ENCODE peak calls at places on chromosomes 4 and X, in six cellular contexts. One of them, this sample, is unnamed.

GRCh38 chr4:188722911-188723310 is 583.7 kb downstream of the TRIML1 start:
- DNase-seq in activated T-cell treated with anti-CD3 and anti-CD28 coated beads, Interleukin-2, amount 50 U/mL, for 24 hours: no peak
- DNase-seq in AG10803: peak
- DNase-seq in fibroblast of lung: no peak
- DNase-seq in stimulated activated CD4-positive, alpha-beta T cell treated with anti-CD3 and anti-CD28 coated beads, Interleukin-1b, Interleukin-23, amount 100 ng/mL, for 24 hours: no peak
- DNase-seq in HS-5: peak
- DNase-seq in this sample: no peak

GRCh38 chrX:12469296-12469695 is 321.9 kb upstream of the PRPS2 start:
- DNase-seq in activated T-cell treated with anti-CD3 and anti-CD28 coated beads, Interleukin-2, amount 50 U/mL, for 24 hours: no peak
- DNase-seq in stimulated activated CD4-positive, alpha-beta T cell treated with anti-CD3 and anti-CD28 coated beads, Interleukin-1b, Interleukin-23, amount 100 ng/mL, for 24 hours: no peak
- DNase-seq in fibroblast of lung: peak
- DNase-seq in HS-5: no peak
- DNase-seq in AG10803: no peak
- DNase-seq in this sample: no peak

GRCh38 chr4:38728651-38729141 is 54.1 kb downstream of the TLR10 start:
- DNase-seq in HS-5: no peak
- DNase-seq in fibroblast of lung: no peak
- DNase-seq in stimulated activated CD4-positive, alpha-beta T cell treated with anti-CD3 and anti-CD28 coated beads, Interleukin-1b, Interleukin-23, amount 100 ng/mL, for 24 hours: no peak
- DNase-seq in AG10803: no peak
- DNase-seq in activated T-cell treated with anti-CD3 and anti-CD28 coated beads, Interleukin-2, amount 50 U/mL, for 24 hours: no peak
- DNase-seq in this sample: no peak

GRCh38 chr4:8940792-8941491 is 69.3 kb upstream of the HMX1 start:
- DNase-seq in AG10803: no peak
- DNase-seq in stimulated activated CD4-positive, alpha-beta T cell treated with anti-CD3 and anti-CD28 coated beads, Interleukin-1b, Interleukin-23, amount 100 ng/mL, for 24 hours: no peak
- DNase-seq in activated T-cell treated with anti-CD3 and anti-CD28 coated beads, Interleukin-2, amount 50 U/mL, for 24 hours: no peak
- DNase-seq in HS-5: no peak
- DNase-seq in fibroblast of lung: no peak
- DNase-seq in this sample: no peak

GRCh38 chr4:88518911-88519310 is 4.7 kb downstream of the PYURF start:
- DNase-seq in activated T-cell treated with anti-CD3 and anti-CD28 coated beads, Interleukin-2, amount 50 U/mL, for 24 hours: no peak
- DNase-seq in HS-5: no peak
- DNase-seq in stimulated activated CD4-positive, alpha-beta T cell treated with anti-CD3 and anti-CD28 coated beads, Interleukin-1b, Interleukin-23, amount 100 ng/mL, for 24 hours: no peak
- DNase-seq in AG10803: no peak
- DNase-seq in fibroblast of lung: no peak
- DNase-seq in this sample: no peak

GRCh38 chr4:7391637-7392437 is 42.9 kb downstream of the PSAPL1 start:
- DNase-seq in AG10803: no peak
- DNase-seq in HS-5: no peak
- DNase-seq in activated T-cell treated with anti-CD3 and anti-CD28 coated beads, Interleukin-2, amount 50 U/mL, for 24 hours: peak
- DNase-seq in fibroblast of lung: no peak
- DNase-seq in stimulated activated CD4-positive, alpha-beta T cell treated with anti-CD3 and anti-CD28 coated beads, Interleukin-1b, Interleukin-23, amount 100 ng/mL, for 24 hours: no peak
- DNase-seq in this sample: peak

GRCh38 chrX:132948648-132949260 is 9.7 kb downstream of the HS6ST2 start:
- DNase-seq in fibroblast of lung: no peak
- DNase-seq in HS-5: no peak
- DNase-seq in AG10803: no peak
- DNase-seq in stimulated activated CD4-positive, alpha-beta T cell treated with anti-CD3 and anti-CD28 coated beads, Interleukin-1b, Interleukin-23, amount 100 ng/mL, for 24 hours: no peak
- DNase-seq in activated T-cell treated with anti-CD3 and anti-CD28 coated beads, Interleukin-2, amount 50 U/mL, for 24 hours: no peak
- DNase-seq in this sample: no peak

GRCh38 chr4:153684182-153685073 is at the start of gene TLR2:
- DNase-seq in AG10803: no peak
- DNase-seq in stimulated activated CD4-positive, alpha-beta T cell treated with anti-CD3 and anti-CD28 coated beads, Interleukin-1b, Interleukin-23, amount 100 ng/mL, for 24 hours: peak
- DNase-seq in fibroblast of lung: peak
- DNase-seq in HS-5: no peak
- DNase-seq in activated T-cell treated with anti-CD3 and anti-CD28 coated beads, Interleukin-2, amount 50 U/mL, for 24 hours: peak
- DNase-seq in this sample: peak

GRCh38 chrX:10055430-10055829 is 88.3 kb downstream of the CLDN34 start:
- DNase-seq in AG10803: no peak
- DNase-seq in activated T-cell treated with anti-CD3 and anti-CD28 coated beads, Interleukin-2, amount 50 U/mL, for 24 hours: no peak
- DNase-seq in stimulated activated CD4-positive, alpha-beta T cell treated with anti-CD3 and anti-CD28 coated beads, Interleukin-1b, Interleukin-23, amount 100 ng/mL, for 24 hours: no peak
- DNase-seq in fibroblast of lung: no peak
- DNase-seq in HS-5: no peak
- DNase-seq in this sample: no peak

GRCh38 chrX:129980540-129981206 is 1.8 kb upstream of the BCORL1 start:
- DNase-seq in stimulated activated CD4-positive, alpha-beta T cell treated with anti-CD3 and anti-CD28 coated beads, Interleukin-1b, Interleukin-23, amount 100 ng/mL, for 24 hours: no peak
- DNase-seq in activated T-cell treated with anti-CD3 and anti-CD28 coated beads, Interleukin-2, amount 50 U/mL, for 24 hours: peak
- DNase-seq in HS-5: no peak
- DNase-seq in fibroblast of lung: peak
- DNase-seq in AG10803: no peak
- DNase-seq in this sample: peak

GRCh38 chr4:165477799-165478198 is 99.0 kb downstream of the CPE start:
- DNase-seq in stimulated activated CD4-positive, alpha-beta T cell treated with anti-CD3 and anti-CD28 coated beads, Interleukin-1b, Interleukin-23, amount 100 ng/mL, for 24 hours: no peak
- DNase-seq in fibroblast of lung: no peak
- DNase-seq in activated T-cell treated with anti-CD3 and anti-CD28 coated beads, Interleukin-2, amount 50 U/mL, for 24 hours: no peak
- DNase-seq in HS-5: no peak
- DNase-seq in AG10803: no peak
- DNase-seq in this sample: no peak

GRCh38 chr4:26947318-26947717 is 86.7 kb downstream of the STIM2 start:
- DNase-seq in stimulated activated CD4-positive, alpha-beta T cell treated with anti-CD3 and anti-CD28 coated beads, Interleukin-1b, Interleukin-23, amount 100 ng/mL, for 24 hours: no peak
- DNase-seq in AG10803: no peak
- DNase-seq in activated T-cell treated with anti-CD3 and anti-CD28 coated beads, Interleukin-2, amount 50 U/mL, for 24 hours: no peak
- DNase-seq in fibroblast of lung: no peak
- DNase-seq in HS-5: no peak
- DNase-seq in this sample: no peak

GRCh38 chr4:150820409-150820808 is 194.7 kb downstream of the LRBA start:
- DNase-seq in HS-5: no peak
- DNase-seq in AG10803: no peak
- DNase-seq in activated T-cell treated with anti-CD3 and anti-CD28 coated beads, Interleukin-2, amount 50 U/mL, for 24 hours: no peak
- DNase-seq in stimulated activated CD4-positive, alpha-beta T cell treated with anti-CD3 and anti-CD28 coated beads, Interleukin-1b, Interleukin-23, amount 100 ng/mL, for 24 hours: no peak
- DNase-seq in fibroblast of lung: no peak
- DNase-seq in this sample: no peak

GRCh38 chr4:88599714-88600113 is 7.4 kb downstream of the HERC3 start:
- DNase-seq in stimulated activated CD4-positive, alpha-beta T cell treated with anti-CD3 and anti-CD28 coated beads, Interleukin-1b, Interleukin-23, amount 100 ng/mL, for 24 hours: no peak
- DNase-seq in fibroblast of lung: no peak
- DNase-seq in activated T-cell treated with anti-CD3 and anti-CD28 coated beads, Interleukin-2, amount 50 U/mL, for 24 hours: no peak
- DNase-seq in HS-5: no peak
- DNase-seq in AG10803: no peak
- DNase-seq in this sample: no peak

GRCh38 chr4:68904786-68905185 is 46.8 kb downstream of the UGT2A3 start:
- DNase-seq in activated T-cell treated with anti-CD3 and anti-CD28 coated beads, Interleukin-2, amount 50 U/mL, for 24 hours: no peak
- DNase-seq in fibroblast of lung: no peak
- DNase-seq in stimulated activated CD4-positive, alpha-beta T cell treated with anti-CD3 and anti-CD28 coated beads, Interleukin-1b, Interleukin-23, amount 100 ng/mL, for 24 hours: no peak
- DNase-seq in HS-5: no peak
- DNase-seq in AG10803: no peak
- DNase-seq in this sample: no peak

GRCh38 chrX:2490634-2491033 is 10.1 kb downstream of the DHRSX start:
- DNase-seq in activated T-cell treated with anti-CD3 and anti-CD28 coated beads, Interleukin-2, amount 50 U/mL, for 24 hours: no peak
- DNase-seq in stimulated activated CD4-positive, alpha-beta T cell treated with anti-CD3 and anti-CD28 coated beads, Interleukin-1b, Interleukin-23, amount 100 ng/mL, for 24 hours: no peak
- DNase-seq in AG10803: no peak
- DNase-seq in HS-5: no peak
- DNase-seq in fibroblast of lung: no peak
- DNase-seq in this sample: peak

GRCh38 chrX:111168314-111168713 is 72.3 kb downstream of the PAK3 start:
- DNase-seq in AG10803: peak
- DNase-seq in activated T-cell treated with anti-CD3 and anti-CD28 coated beads, Interleukin-2, amount 50 U/mL, for 24 hours: no peak
- DNase-seq in HS-5: no peak
- DNase-seq in stimulated activated CD4-positive, alpha-beta T cell treated with anti-CD3 and anti-CD28 coated beads, Interleukin-1b, Interleukin-23, amount 100 ng/mL, for 24 hours: no peak
- DNase-seq in fibroblast of lung: peak
- DNase-seq in this sample: no peak

GRCh38 chr4:104989363-104989762 is 157.3 kb upstream of the TET2 start:
- DNase-seq in AG10803: no peak
- DNase-seq in stimulated activated CD4-positive, alpha-beta T cell treated with anti-CD3 and anti-CD28 coated beads, Interleukin-1b, Interleukin-23, amount 100 ng/mL, for 24 hours: no peak
- DNase-seq in activated T-cell treated with anti-CD3 and anti-CD28 coated beads, Interleukin-2, amount 50 U/mL, for 24 hours: no peak
- DNase-seq in fibroblast of lung: peak
- DNase-seq in HS-5: no peak
- DNase-seq in this sample: no peak

GRCh38 chrX:136028383-136028984 is 43.2 kb downstream of the SLC9A6 start:
- DNase-seq in stimulated activated CD4-positive, alpha-beta T cell treated with anti-CD3 and anti-CD28 coated beads, Interleukin-1b, Interleukin-23, amount 100 ng/mL, for 24 hours: no peak
- DNase-seq in activated T-cell treated with anti-CD3 and anti-CD28 coated beads, Interleukin-2, amount 50 U/mL, for 24 hours: no peak
- DNase-seq in AG10803: peak
- DNase-seq in HS-5: peak
- DNase-seq in fibroblast of lung: peak
- DNase-seq in this sample: no peak

GRCh38 chr4:23945521-23946017 is 55.7 kb upstream of the PPARGC1A start:
- DNase-seq in stimulated activated CD4-positive, alpha-beta T cell treated with anti-CD3 and anti-CD28 coated beads, Interleukin-1b, Interleukin-23, amount 100 ng/mL, for 24 hours: no peak
- DNase-seq in AG10803: peak
- DNase-seq in fibroblast of lung: peak
- DNase-seq in HS-5: peak
- DNase-seq in activated T-cell treated with anti-CD3 and anti-CD28 coated beads, Interleukin-2, amount 50 U/mL, for 24 hours: no peak
- DNase-seq in this sample: peak

GRCh38 chrX:41737065-41737464 is 13.1 kb downstream of the GPR82 start:
- DNase-seq in fibroblast of lung: no peak
- DNase-seq in HS-5: no peak
- DNase-seq in AG10803: no peak
- DNase-seq in stimulated activated CD4-positive, alpha-beta T cell treated with anti-CD3 and anti-CD28 coated beads, Interleukin-1b, Interleukin-23, amount 100 ng/mL, for 24 hours: no peak
- DNase-seq in activated T-cell treated with anti-CD3 and anti-CD28 coated beads, Interleukin-2, amount 50 U/mL, for 24 hours: no peak
- DNase-seq in this sample: no peak

GRCh38 chrX:121308276-121308805 is 260.9 kb downstream of the GLUD2 start:
- DNase-seq in stimulated activated CD4-positive, alpha-beta T cell treated with anti-CD3 and anti-CD28 coated beads, Interleukin-1b, Interleukin-23, amount 100 ng/mL, for 24 hours: peak
- DNase-seq in AG10803: peak
- DNase-seq in activated T-cell treated with anti-CD3 and anti-CD28 coated beads, Interleukin-2, amount 50 U/mL, for 24 hours: peak
- DNase-seq in fibroblast of lung: peak
- DNase-seq in HS-5: peak
- DNase-seq in this sample: no peak

GRCh38 chrX:132716006-132716405 is 227.2 kb upstream of the MBNL3 start:
- DNase-seq in stimulated activated CD4-positive, alpha-beta T cell treated with anti-CD3 and anti-CD28 coated beads, Interleukin-1b, Interleukin-23, amount 100 ng/mL, for 24 hours: no peak
- DNase-seq in fibroblast of lung: no peak
- DNase-seq in activated T-cell treated with anti-CD3 and anti-CD28 coated beads, Interleukin-2, amount 50 U/mL, for 24 hours: no peak
- DNase-seq in HS-5: no peak
- DNase-seq in AG10803: no peak
- DNase-seq in this sample: no peak

GRCh38 chr4:186792994-186793393 is 69.3 kb upstream of the FAT1 start:
- DNase-seq in AG10803: peak
- DNase-seq in fibroblast of lung: peak
- DNase-seq in activated T-cell treated with anti-CD3 and anti-CD28 coated beads, Interleukin-2, amount 50 U/mL, for 24 hours: no peak
- DNase-seq in stimulated activated CD4-positive, alpha-beta T cell treated with anti-CD3 and anti-CD28 coated beads, Interleukin-1b, Interleukin-23, amount 100 ng/mL, for 24 hours: no peak
- DNase-seq in HS-5: no peak
- DNase-seq in this sample: no peak

GRCh38 chrX:153806999-153807575 is 12.6 kb downstream of the SSR4 start:
- DNase-seq in activated T-cell treated with anti-CD3 and anti-CD28 coated beads, Interleukin-2, amount 50 U/mL, for 24 hours: no peak
- DNase-seq in HS-5: no peak
- DNase-seq in AG10803: no peak
- DNase-seq in stimulated activated CD4-positive, alpha-beta T cell treated with anti-CD3 and anti-CD28 coated beads, Interleukin-1b, Interleukin-23, amount 100 ng/mL, for 24 hours: no peak
- DNase-seq in fibroblast of lung: no peak
- DNase-seq in this sample: no peak

GRCh38 chrX:45774961-45775360 is 574.3 kb upstream of the DIPK2B start:
- DNase-seq in AG10803: peak
- DNase-seq in activated T-cell treated with anti-CD3 and anti-CD28 coated beads, Interleukin-2, amount 50 U/mL, for 24 hours: no peak
- DNase-seq in fibroblast of lung: peak
- DNase-seq in stimulated activated CD4-positive, alpha-beta T cell treated with anti-CD3 and anti-CD28 coated beads, Interleukin-1b, Interleukin-23, amount 100 ng/mL, for 24 hours: no peak
- DNase-seq in HS-5: no peak
- DNase-seq in this sample: no peak

GRCh38 chr4:99394913-99395312 is 40.2 kb downstream of the ADH7 start:
- DNase-seq in HS-5: no peak
- DNase-seq in stimulated activated CD4-positive, alpha-beta T cell treated with anti-CD3 and anti-CD28 coated beads, Interleukin-1b, Interleukin-23, amount 100 ng/mL, for 24 hours: no peak
- DNase-seq in fibroblast of lung: peak
- DNase-seq in activated T-cell treated with anti-CD3 and anti-CD28 coated beads, Interleukin-2, amount 50 U/mL, for 24 hours: no peak
- DNase-seq in AG10803: peak
- DNase-seq in this sample: no peak

GRCh38 chr4:78545275-78546246 is 6.0 kb upstream of the ANXA3 start:
- DNase-seq in stimulated activated CD4-positive, alpha-beta T cell treated with anti-CD3 and anti-CD28 coated beads, Interleukin-1b, Interleukin-23, amount 100 ng/mL, for 24 hours: no peak
- DNase-seq in HS-5: no peak
- DNase-seq in AG10803: peak
- DNase-seq in activated T-cell treated with anti-CD3 and anti-CD28 coated beads, Interleukin-2, amount 50 U/mL, for 24 hours: no peak
- DNase-seq in fibroblast of lung: peak
- DNase-seq in this sample: no peak